ENCODE peak calls at places on chromosomes 7 and 10, in four cellular contexts. W, E, F and K are unnamed samples.

GRCh38 chr10:101607124-101607523 is 19.0 kb downstream of the DPCD start:
- DNase-seq in W (no peak), E (no peak), F (no peak), K (no peak)

GRCh38 chr7:101390901-101391301 is 28.2 kb downstream of the COL26A1 start:
- DNase-seq in W (peak; percentile 61), E (no peak), F (peak; percentile 85), K (peak; percentile 77)

GRCh38 chr7:134515569-134516468 is 11.5 kb upstream of the AKR1B10 start:
- DNase-seq in W (no peak), E (no peak), F (no peak), K (no peak)

GRCh38 chr10:6219494-6219836 is 16.7 kb downstream of the PFKFB3 start:
- DNase-seq in W (no peak), E (no peak), F (no peak), K (no peak)

GRCh38 chr10:116694253-116694926 is 48.0 kb downstream of the HSPA12A start:
- DNase-seq in W (no peak), E (no peak), F (no peak), K (no peak)

GRCh38 chr7:45573636-45574470 is at the start of gene ADCY1:
- DNase-seq in W (no peak), E (no peak), F (no peak), K (no peak)

GRCh38 chr7:142880886-142881505 is 4.5 kb downstream of the TRPV6 start:
- DNase-seq in W (peak; percentile 43), E (no peak), F (peak; percentile 3), K (no peak)

GRCh38 chr10:93612237-93612636 is at the start of gene PDE6C:
- DNase-seq in W (no peak), E (no peak), F (no peak), K (no peak)

GRCh38 chr10:110174201-110174600 is 33.2 kb upstream of the MXI1 start:
- DNase-seq in W (no peak), E (no peak), F (no peak), K (no peak)

GRCh38 chr10:17075975-17076374 is 53.6 kb downstream of the CUBN start:
- DNase-seq in W (no peak), E (no peak), F (no peak), K (no peak)

GRCh38 chr10:110410329-110411046 is 87.2 kb upstream of the DUSP5 start:
- DNase-seq in W (no peak), E (no peak), F (peak; percentile 53), K (no peak)

GRCh38 chr7:116692599-116693308 is 20.8 kb downstream of the MET start:
- DNase-seq in W (peak; percentile 45), E (no peak), F (peak; percentile 39), K (no peak)